ENCODE peak calls at places on chromosome 13, in four cellular contexts. One of them, this sample, is unnamed.
A peak's percentile ranks its signal among the peaks of the same experiment; 100 is the strongest.

GRCh38 chr13:83819156-83819555 is 63.1 kb downstream of the SLITRK1 start:
- DNase-seq in GM12878: no peak
- DNase-seq in HepG2: no peak
- DNase-seq in K562: no peak
- DNase-seq in this sample: no peak

GRCh38 chr13:41588899-41589298 is 131.5 kb downstream of the RGCC start:
- DNase-seq in GM12878: no peak
- DNase-seq in HepG2: peak; percentile 50
- DNase-seq in K562: peak; percentile 39
- DNase-seq in this sample: peak; percentile 35

GRCh38 chr13:99335603-99336002 is 28.4 kb upstream of the GPR183 start:
- DNase-seq in GM12878: peak; percentile 78
- DNase-seq in HepG2: no peak
- DNase-seq in K562: no peak
- DNase-seq in this sample: no peak

GRCh38 chr13:43434185-43434584 is 352.6 kb downstream of the ENOX1 start:
- DNase-seq in GM12878: no peak
- DNase-seq in HepG2: no peak
- DNase-seq in K562: no peak
- DNase-seq in this sample: no peak

GRCh38 chr13:78595458-78595818 is 7.9 kb downstream of the POU4F1 start:
- DNase-seq in GM12878: no peak
- DNase-seq in HepG2: no peak
- DNase-seq in K562: no peak
- DNase-seq in this sample: no peak

GRCh38 chr13:46051958-46052313 is 610 bp downstream of the ZC3H13 start:
- DNase-seq in GM12878: no peak
- DNase-seq in HepG2: no peak
- DNase-seq in K562: no peak
- DNase-seq in this sample: no peak

GRCh38 chr13:108230377-108230776 is 12.2 kb downstream of the ABHD13 start:
- DNase-seq in GM12878: no peak
- DNase-seq in HepG2: peak; percentile 57
- DNase-seq in K562: no peak
- DNase-seq in this sample: no peak

GRCh38 chr13:67023088-67023893 is 206.8 kb downstream of the PCDH9 start:
- DNase-seq in GM12878: no peak
- DNase-seq in HepG2: no peak
- DNase-seq in K562: no peak
- DNase-seq in this sample: peak; percentile 3

GRCh38 chr13:96762876-96763275 is 231.4 kb downstream of the OXGR1 start:
- DNase-seq in GM12878: no peak
- DNase-seq in HepG2: no peak
- DNase-seq in K562: no peak
- DNase-seq in this sample: no peak

GRCh38 chr13:105735269-105735668 is 800.2 kb downstream of the EFNB2 start:
- DNase-seq in GM12878: no peak
- DNase-seq in HepG2: no peak
- DNase-seq in K562: no peak
- DNase-seq in this sample: no peak

GRCh38 chr13:99969934-99970760 is 1.4 kb downstream of the ZIC5 start:
- DNase-seq in GM12878: no peak
- DNase-seq in HepG2: peak; percentile 57
- DNase-seq in K562: peak; percentile 76
- DNase-seq in this sample: peak; percentile 83

DNA sequence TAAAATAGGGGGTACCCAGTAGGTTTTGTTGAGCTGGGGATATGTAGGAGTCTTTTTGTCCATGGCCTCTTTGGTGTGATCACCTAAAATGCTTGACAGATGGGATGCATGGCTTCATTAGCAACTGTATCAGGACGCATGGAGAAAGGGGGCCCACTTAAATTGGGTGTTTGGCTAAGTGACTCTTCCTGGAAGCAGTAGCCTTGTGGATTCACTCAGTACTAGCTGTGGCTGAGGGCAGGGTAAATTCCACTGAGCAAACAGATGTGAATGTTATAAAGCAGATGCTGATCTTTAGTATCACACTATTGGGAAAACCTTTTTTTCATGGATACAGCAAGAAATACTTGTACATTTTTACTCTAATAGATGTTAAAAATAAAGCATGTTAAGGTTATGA is 140.0 kb downstream of the FGF14 start:
- DNase-seq in GM12878: no peak
- DNase-seq in HepG2: no peak
- DNase-seq in K562: no peak
- DNase-seq in this sample: no peak
- TF ChIP-seq HDAC2 in GM12878: no peak
- TF ChIP-seq HDAC2 in HepG2: no peak
- TF ChIP-seq HDAC2 in K562: no peak
- TF ChIP-seq HDAC2 in this sample: no peak

GRCh38 chr13:112330479-112331407 is 45.4 kb upstream of the SPACA7 start:
- DNase-seq in GM12878: no peak
- DNase-seq in HepG2: no peak
- DNase-seq in K562: no peak
- DNase-seq in this sample: no peak
- H3K4me3 ChIP-seq in GM12878: no peak overlapping the region
- H3K4me3 ChIP-seq in HepG2: no peak overlapping the region
- H3K4me3 ChIP-seq in K562: no peak overlapping the region
- H3K4me3 ChIP-seq in this sample: no peak overlapping the region

DNA sequence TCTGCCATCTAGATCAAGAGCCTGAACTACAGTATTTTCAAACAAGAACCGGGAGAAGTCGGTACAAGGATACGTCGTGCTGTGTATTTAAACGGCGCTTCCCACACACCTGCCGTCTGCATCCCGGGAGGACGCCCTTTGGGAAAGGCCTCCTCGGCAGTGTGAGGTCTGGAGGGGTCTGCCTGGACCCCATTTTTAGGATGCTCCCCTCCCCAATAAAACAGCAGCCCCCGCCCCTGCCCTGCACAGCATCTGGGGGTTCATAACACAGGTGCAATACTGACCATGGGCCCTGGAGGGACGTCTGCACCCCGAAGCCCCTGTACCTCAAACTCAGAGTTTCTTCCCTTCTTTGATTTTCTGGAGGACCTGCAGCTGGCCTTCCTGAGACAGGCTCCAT is 4.1 kb upstream of the C13orf46 start:
- DNase-seq in GM12878: no peak
- DNase-seq in HepG2: no peak
- DNase-seq in K562: no peak
- DNase-seq in this sample: no peak
- TF ChIP-seq SMC3 in GM12878: no peak
- TF ChIP-seq SMC3 in HepG2: no peak
- TF ChIP-seq SMC3 in K562: no peak
- TF ChIP-seq SMC3 in this sample: no peak

DNA sequence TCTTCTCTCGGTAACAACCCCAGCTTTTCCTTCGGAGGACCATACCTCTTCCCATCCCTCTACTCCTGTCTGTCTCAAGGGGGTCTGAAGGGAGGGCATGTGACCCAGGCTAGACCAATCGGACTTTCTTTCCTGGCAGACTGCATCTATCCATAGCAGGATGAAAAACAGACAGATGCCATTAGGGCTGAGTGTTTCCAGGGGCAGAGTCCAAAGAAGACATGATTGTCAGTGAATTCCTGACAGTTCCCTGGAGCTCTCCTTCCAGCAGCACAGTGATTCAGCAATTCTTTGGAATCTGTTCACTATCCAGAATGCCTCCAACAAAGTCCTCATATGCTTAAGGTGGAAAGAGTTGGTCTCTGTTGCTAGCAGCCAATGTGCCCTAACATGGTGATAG is 189.8 kb downstream of the KCTD12 start:
- DNase-seq in GM12878: no peak
- DNase-seq in HepG2: peak; percentile 40
- DNase-seq in K562: no peak
- DNase-seq in this sample: no peak
- TF ChIP-seq HDAC2 in GM12878: no peak
- TF ChIP-seq HDAC2 in HepG2: no peak
- TF ChIP-seq HDAC2 in K562: no peak
- TF ChIP-seq HDAC2 in this sample: no peak

DNA sequence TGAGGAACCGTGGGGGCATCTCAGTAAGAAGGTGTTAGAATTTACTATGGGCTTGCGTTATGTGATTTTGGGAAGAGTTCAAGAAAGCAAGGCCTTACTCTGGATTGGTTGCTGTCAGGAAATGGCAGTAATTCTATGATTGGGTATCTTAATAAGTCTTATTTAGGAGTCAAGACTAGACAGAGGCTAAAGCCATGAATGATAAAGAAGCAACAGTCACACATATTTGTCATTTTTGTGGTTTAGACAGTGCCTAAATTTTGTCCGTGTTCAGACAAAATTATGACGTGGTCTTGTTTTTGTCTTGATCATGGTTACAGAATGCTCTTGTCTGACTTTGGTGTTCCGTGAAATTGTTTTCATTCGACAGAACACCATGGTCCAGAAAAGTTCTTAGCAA is 886 bp upstream of the SLC46A3 start:
- DNase-seq in GM12878: no peak
- DNase-seq in HepG2: no peak
- DNase-seq in K562: no peak
- DNase-seq in this sample: no peak
- H3K4me3 ChIP-seq in GM12878: peak overlapping the region; percentile 72
- H3K4me3 ChIP-seq in HepG2: no peak overlapping the region
- H3K4me3 ChIP-seq in K562: no peak overlapping the region
- H3K4me3 ChIP-seq in this sample: no peak overlapping the region

GRCh38 chr13:44749906-44750305 is 173.8 kb upstream of the TSC22D1 start:
- DNase-seq in GM12878: no peak
- DNase-seq in HepG2: no peak
- DNase-seq in K562: no peak
- DNase-seq in this sample: no peak
- TF ChIP-seq SMC3 in GM12878: no peak
- TF ChIP-seq SMC3 in HepG2: no peak
- TF ChIP-seq SMC3 in K562: no peak
- TF ChIP-seq SMC3 in this sample: no peak

DNA sequence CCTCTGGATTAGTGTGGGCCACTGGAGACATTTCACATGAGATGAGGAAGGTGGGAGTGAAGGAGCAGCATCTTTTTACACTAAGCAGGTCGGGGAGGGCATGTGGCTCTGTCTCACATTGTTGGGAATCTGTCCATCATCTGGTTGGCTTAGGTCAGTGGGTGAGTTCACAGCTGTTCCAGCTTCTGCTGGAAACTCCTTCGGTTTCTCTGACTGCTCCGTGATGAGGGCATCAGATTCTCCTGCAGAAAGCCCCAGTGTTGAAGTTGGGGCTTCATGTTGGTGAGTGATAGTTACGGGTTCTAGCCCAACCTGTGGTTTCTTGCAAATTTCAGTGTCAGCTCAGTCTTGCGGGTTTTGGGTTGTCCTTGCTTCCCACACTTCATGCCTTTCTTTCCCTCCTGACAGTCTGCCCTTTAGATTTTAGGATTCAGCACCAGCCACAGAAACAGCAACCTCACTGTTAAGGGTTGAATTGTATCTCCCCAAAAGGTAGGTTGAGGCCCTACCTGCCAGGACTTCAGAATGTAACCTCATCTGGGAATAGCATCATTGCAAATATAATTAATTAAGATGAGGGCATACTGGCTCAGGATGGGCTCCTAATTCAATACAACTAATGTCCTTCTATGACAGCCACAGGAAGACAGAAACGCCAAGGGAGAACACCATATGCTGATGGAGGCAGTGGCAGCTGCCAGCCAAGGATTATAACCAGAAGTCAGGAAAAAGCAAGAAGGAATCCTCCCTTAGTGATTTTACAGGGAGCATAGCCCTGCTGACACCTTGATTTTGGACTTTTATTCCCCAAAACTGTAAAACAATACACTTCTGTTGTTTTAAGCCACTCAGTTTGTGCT is 7.6 kb upstream of the ALOX5AP start:
- DNase-seq in GM12878: no peak
- DNase-seq in HepG2: no peak
- DNase-seq in K562: no peak
- DNase-seq in this sample: no peak
- TF ChIP-seq HDAC2 in GM12878: no peak
- TF ChIP-seq HDAC2 in HepG2: no peak
- TF ChIP-seq HDAC2 in K562: no peak
- TF ChIP-seq HDAC2 in this sample: no peak

DNA sequence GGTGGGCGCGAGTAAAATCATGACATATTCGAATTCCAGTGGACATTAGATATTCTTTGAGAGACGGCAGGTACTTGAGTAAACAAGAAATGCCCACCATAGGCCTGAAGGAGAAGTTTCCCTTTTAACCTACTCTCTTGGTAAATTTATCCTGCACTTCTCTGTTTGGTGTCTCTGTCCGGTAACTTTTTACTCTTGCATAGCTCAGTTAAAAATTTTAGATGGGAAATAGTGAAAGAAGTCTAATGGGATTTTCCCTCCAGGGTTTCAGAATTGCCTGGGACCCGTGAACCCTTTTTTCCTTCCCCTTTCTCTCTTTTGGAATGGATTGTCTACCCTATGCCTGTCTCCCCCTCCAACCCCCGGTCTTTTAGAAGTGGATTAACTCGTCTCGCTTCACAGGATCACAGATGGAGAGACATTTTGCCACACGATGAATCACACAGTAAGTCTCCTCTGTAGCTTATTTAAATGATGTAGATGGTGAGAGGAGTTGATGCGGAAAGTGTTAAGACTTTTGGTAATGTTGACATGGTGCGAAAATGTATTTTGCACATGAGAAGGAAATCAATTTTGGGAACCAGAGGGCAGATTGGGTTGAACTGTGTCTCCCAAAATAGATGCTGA is 511 bp upstream of the MIPEP start:
- DNase-seq in GM12878: no peak
- DNase-seq in HepG2: no peak
- DNase-seq in K562: no peak
- DNase-seq in this sample: no peak
- H3K4me3 ChIP-seq in GM12878: peak overlapping the region; percentile 68
- H3K4me3 ChIP-seq in HepG2: peak overlapping the region; percentile 52
- H3K4me3 ChIP-seq in K562: peak overlapping the region; percentile 86
- H3K4me3 ChIP-seq in this sample: peak overlapping the region; percentile 82

GRCh38 chr13:27419333-27419732 is 5.1 kb upstream of the GTF3A start:
- DNase-seq in GM12878: no peak
- DNase-seq in HepG2: no peak
- DNase-seq in K562: no peak
- DNase-seq in this sample: no peak

GRCh38 chr13:27411393-27411792 is 13.0 kb upstream of the GTF3A start:
- DNase-seq in GM12878: no peak
- DNase-seq in HepG2: no peak
- DNase-seq in K562: no peak
- DNase-seq in this sample: no peak

GRCh38 chr13:27415116-27415515 is 9.3 kb upstream of the GTF3A start:
- DNase-seq in GM12878: no peak
- DNase-seq in HepG2: no peak
- DNase-seq in K562: no peak
- DNase-seq in this sample: no peak
- TF ChIP-seq SMC3 in GM12878: no peak
- TF ChIP-seq SMC3 in HepG2: no peak
- TF ChIP-seq SMC3 in K562: no peak
- TF ChIP-seq SMC3 in this sample: no peak

This sample was measured in A549.